ENCODE peak calls at places on chromosomes 5 and 9, in five cellular contexts. T is AG04450, E is astrocyte of the spinal cord, H is epithelial cell of esophagus, O is dorsolateral prefrontal cortex. U is an unnamed sample.

GRCh38 chr9:115952667-115953316 is 200.8 kb upstream of the PAPPA start:
- DNase-seq in T (peak), E (peak), H (peak), O (no peak), U (peak)

GRCh38 chr5:122076023-122076422 is 2.0 kb downstream of the LOX start:
- DNase-seq in T (no peak), E (peak), H (peak), O (no peak), U (no peak)

GRCh38 chr5:156411131-156411727 is 84.3 kb downstream of the SGCD start:
- DNase-seq in T (peak), E (peak), H (no peak), O (no peak), U (peak)

GRCh38 chr5:180105827-180106312 is 34.3 kb upstream of the RNF130 start:
- DNase-seq in T (no peak), E (no peak), H (no peak), O (no peak), U (no peak)

GRCh38 chr9:13952906-13953305 is 361.0 kb downstream of the NFIB start:
- DNase-seq in T (no peak), E (peak), H (no peak), O (no peak), U (no peak)

GRCh38 chr5:102226321-102226720 is 69.8 kb downstream of the SLCO4C1 start:
- DNase-seq in T (no peak), E (no peak), H (peak), O (no peak), U (no peak)

GRCh38 chr5:116652196-116652729 is 77.6 kb upstream of the SEMA6A start:
- DNase-seq in T (no peak), E (peak), H (peak), O (peak), U (peak)

GRCh38 chr9:14383296-14383695 is 69.4 kb upstream of the NFIB start:
- DNase-seq in T (no peak), E (peak), H (peak), O (no peak), U (peak)

GRCh38 chr5:31563216-31563615 is 31.1 kb downstream of the C5orf22 start:
- DNase-seq in T (no peak), E (no peak), H (no peak), O (no peak), U (no peak)

GRCh38 chr9:13190040-13190439 is 89.5 kb downstream of the MPDZ start:
- DNase-seq in T (no peak), E (no peak), H (no peak), O (no peak), U (no peak)

GRCh38 chr9:94033383-94033782 is 50.9 kb upstream of the PTPDC1 start:
- DNase-seq in T (no peak), E (no peak), H (no peak), O (no peak), U (no peak)

GRCh38 chr9:94029932-94030317 is 54.3 kb upstream of the PTPDC1 start:
- DNase-seq in T (no peak), E (no peak), H (no peak), O (no peak), U (no peak)

GRCh38 chr9:94031380-94031779 is 52.9 kb upstream of the PTPDC1 start:
- DNase-seq in T (no peak), E (no peak), H (no peak), O (no peak), U (no peak)

GRCh38 chr9:94030318-94031179 is 53.7 kb upstream of the PTPDC1 start:
- DNase-seq in T (peak), E (peak), H (peak), O (peak), U (peak)

DNA sequence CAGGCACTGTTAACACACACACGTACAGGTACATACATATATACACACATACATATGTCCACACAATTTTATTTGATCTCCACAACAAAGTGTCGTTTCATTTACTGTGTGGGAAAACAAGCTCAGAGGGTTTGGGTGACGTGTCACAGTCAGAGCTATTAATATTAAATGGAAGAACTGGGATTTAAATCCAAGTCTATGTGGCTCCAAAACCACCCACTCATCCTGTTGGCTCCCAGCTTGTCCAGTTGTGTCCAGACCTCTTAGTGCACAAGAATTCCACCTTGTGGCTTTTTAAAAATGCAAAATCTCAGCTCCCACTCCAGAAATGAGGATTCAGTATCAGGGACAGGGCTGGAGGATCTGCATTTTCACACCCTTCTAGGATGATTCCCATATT is 52.3 kb upstream of the PTPDC1 start:
- DNase-seq in T (no peak), E (no peak), H (no peak), O (no peak), U (no peak)
- H3K4me3 ChIP-seq in T (no peak), E (no peak), H (no peak), O (peak), U (peak)

GRCh38 chr5:45264447-45264846 is 431.7 kb downstream of the HCN1 start:
- DNase-seq in T (no peak), E (no peak), H (no peak), O (no peak), U (no peak)
- H3K4me3 ChIP-seq in T (no peak), E (no peak), H (no peak), O (no peak), U (no peak)

GRCh38 chr5:1494780-1495524 is 28.8 kb downstream of the LPCAT1 start:
- DNase-seq in T (no peak), E (no peak), H (no peak), O (no peak), U (no peak)
- H3K4me3 ChIP-seq in T (no peak), E (no peak), H (no peak), O (no peak), U (no peak)

GRCh38 chr9:97848582-97849237 is 4.3 kb upstream of the FOXE1 start:
- DNase-seq in T (no peak), E (no peak), H (no peak), O (no peak), U (no peak)
- H3K4me3 ChIP-seq in T (peak), E (no peak), H (no peak), O (no peak), U (no peak)

GRCh38 chr9:78695521-78695920 is 398.6 kb downstream of the PSAT1 start:
- DNase-seq in T (no peak), E (no peak), H (no peak), O (no peak), U (no peak)
- H3K4me3 ChIP-seq in T (no peak), E (no peak), H (no peak), O (no peak), U (no peak)

DNA sequence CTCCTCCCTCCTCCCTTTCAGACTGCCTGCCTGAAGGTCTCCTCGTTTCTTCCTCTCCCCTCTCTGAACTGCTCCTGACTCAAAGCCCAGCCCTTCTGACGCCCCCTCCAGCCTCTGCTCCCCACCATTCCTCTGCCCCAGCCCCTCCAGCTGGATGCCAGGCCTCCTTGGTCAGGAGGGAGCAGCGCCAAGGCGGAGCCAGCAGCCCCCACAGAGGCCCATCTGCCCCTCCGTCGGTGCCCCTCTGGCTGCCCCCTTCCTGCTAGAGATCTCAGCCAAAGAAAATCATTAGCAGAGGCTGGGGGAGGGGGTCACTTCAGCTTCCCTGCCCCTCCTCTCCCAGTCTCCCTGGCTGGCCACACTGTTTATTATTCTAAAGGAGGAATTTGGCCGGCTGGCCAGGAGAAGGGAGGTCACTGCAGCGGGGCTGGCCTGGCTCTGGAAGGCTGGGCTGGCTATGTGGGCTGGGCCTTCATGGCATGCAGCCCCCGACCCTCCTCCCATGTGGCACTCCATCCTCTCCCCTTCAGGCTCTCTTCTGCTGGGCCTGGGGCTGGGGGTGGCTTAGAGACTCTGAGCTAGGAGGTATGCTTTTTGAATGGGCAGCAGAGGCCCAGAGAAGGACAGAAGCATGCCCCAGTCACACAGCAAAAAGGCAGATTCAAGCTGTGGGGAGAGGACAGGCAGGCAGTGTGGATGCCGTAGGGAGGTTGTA is 16.9 kb downstream of the PDGFRB start:
- DNase-seq in T (peak), E (peak), H (no peak), O (peak), U (peak)
- H3K4me3 ChIP-seq in T (peak), E (no peak), H (no peak), O (no peak), U (no peak)

DNA sequence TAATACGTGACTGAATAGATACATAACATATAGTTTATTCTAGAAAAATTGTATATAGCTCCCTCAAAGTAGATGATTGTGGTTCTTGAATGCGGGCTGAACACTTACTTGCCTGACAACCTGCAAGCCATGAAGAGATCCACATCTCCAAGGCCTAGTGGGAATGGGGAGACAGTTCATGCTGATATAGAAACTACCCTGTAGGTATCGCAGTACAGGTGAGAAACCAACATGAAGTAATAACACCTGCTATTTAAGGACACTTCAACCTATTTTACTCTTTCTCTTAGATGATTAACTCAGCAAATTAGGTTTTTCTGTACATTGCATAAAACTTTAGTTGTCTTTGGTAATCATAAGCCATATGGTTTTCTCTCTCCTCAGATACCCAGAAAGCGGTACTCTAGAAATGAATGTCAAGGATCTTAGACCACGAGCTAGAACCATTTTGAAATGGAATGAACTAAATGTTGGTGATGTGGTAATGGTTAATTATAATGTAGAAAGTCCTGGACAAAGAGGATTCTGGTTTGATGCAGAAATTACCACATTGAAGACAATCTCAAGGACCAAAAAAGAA is 47.3 kb downstream of the UHRF2 start:
- DNase-seq in T (no peak), E (no peak), H (no peak), O (no peak), U (no peak)
- H3K4me3 ChIP-seq in T (no peak), E (no peak), H (no peak), O (no peak), U (no peak)

DNA sequence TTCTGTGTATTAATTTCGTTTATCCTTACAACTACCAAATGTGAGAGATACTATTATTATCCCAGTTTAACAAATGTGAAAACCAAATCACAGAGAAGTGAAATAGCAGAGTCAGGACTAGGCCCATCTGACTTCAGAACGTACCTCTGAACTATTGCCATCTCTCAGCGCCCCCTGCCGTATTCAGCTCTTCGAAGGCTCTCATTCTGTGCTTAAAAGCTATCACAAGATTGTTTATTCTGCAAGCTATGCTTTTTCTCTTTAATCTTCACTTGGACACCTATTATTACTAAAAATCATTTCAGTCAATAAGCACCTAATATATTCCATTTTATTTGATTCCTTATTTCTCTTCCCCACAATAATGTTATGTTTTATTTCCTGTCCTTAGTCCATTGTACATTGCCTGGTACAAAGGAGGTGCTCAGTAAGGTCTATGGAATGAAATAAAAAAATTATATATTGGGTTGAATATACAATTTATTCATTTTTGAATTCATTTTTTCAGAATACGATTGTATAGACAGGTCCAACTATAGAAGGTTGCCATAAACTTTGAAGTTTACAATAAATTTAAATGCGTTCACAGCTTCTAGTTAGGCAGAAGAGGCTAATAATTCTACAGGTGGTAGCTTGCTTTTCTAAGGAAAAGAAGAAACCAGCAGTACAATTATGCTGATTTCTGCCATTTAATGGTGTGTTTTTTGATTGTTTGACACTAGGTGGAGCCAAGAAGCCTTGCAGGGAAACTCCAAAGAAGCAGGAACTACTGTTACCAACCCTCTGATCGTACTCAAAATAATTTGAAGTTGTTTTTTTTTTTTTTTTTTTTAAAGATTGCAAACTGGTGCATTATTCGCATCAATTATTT is 202.2 kb upstream of the DMRTA1 start:
- DNase-seq in T (no peak), E (peak), H (peak), O (no peak), U (no peak)
- H3K4me3 ChIP-seq in T (no peak), E (no peak), H (no peak), O (no peak), U (no peak)